ENCODE peak calls at places on chromosomes 16 and 17, in four cellular contexts. R, G, O and Q are unnamed samples.

GRCh38 chr17:72560303-72561247 is 439.8 kb downstream of the SOX9 start:
- DNase-seq in R (peak; percentile 34), G (peak; percentile 92), O (no peak), Q (no peak)

GRCh38 chr17:17580662-17581470 is 10.6 kb downstream of the PEMT start:
- DNase-seq in R (no peak), G (no peak), O (no peak), Q (no peak)

GRCh38 chr17:72970794-72971512 is 121.5 kb downstream of the SLC39A11 start:
- DNase-seq in R (no peak), G (no peak), O (no peak), Q (no peak)

GRCh38 chr16:16025214-16025968 is 76.0 kb downstream of the ABCC1 start:
- DNase-seq in R (peak; percentile 86), G (no peak), O (peak; percentile 58), Q (no peak)

GRCh38 chr17:77822302-77823030 is 136.0 kb upstream of the TNRC6C start:
- DNase-seq in R (peak; percentile 28), G (no peak), O (no peak), Q (no peak)

GRCh38 chr17:41912925-41913324 is 5.8 kb downstream of the ACLY start:
- DNase-seq in R (no peak), G (no peak), O (no peak), Q (no peak)

GRCh38 chr16:75305364-75306101 is 54.1 kb upstream of the BCAR1 start:
- DNase-seq in R (peak; percentile 100), G (peak; percentile 70), O (peak; percentile 100), Q (no peak)

GRCh38 chr16:15906439-15906838 is 18.0 kb upstream of the CEP20 start:
- DNase-seq in R (no peak), G (no peak), O (no peak), Q (no peak)

GRCh38 chr17:19867654-19868395 is at the start of gene ULK2:
- DNase-seq in R (peak; percentile 86), G (peak; percentile 92), O (no peak), Q (peak; percentile 78)

GRCh38 chr16:90044111-90044551 is 24.9 kb upstream of the DBNDD1 start:
- DNase-seq in R (no peak), G (peak; percentile 29), O (no peak), Q (no peak)

GRCh38 chr16:89408315-89408714 is 82.0 kb downstream of the ANKRD11 start:
- DNase-seq in R (no peak), G (no peak), O (no peak), Q (no peak)

GRCh38 chr16:30395992-30396560 is 856 bp downstream of the ZNF48 start:
- DNase-seq in R (no peak), G (no peak), O (no peak), Q (no peak)

GRCh38 chr16:50445603-50446250 is 76.9 kb upstream of the BRD7 start:
- DNase-seq in R (no peak), G (no peak), O (no peak), Q (no peak)

GRCh38 chr17:76735006-76735405 is 2.1 kb downstream of the SRSF2 start:
- DNase-seq in R (no peak), G (no peak), O (no peak), Q (no peak)

GRCh38 chr16:19578378-19578851 is 22.9 kb downstream of the VPS35L start:
- DNase-seq in R (peak; percentile 32), G (no peak), O (no peak), Q (peak; percentile 98)

GRCh38 chr16:85557976-85558589 is 55.0 kb upstream of the GSE1 start:
- DNase-seq in R (no peak), G (peak; percentile 71), O (no peak), Q (no peak)

GRCh38 chr16:57091200-57091989 is 988 bp upstream of the CPNE2 start:
- DNase-seq in R (no peak), G (peak; percentile 87), O (no peak), Q (no peak)